ENCODE peak calls at places on chromosomes 4 and X, in five cellular contexts. D, A, U, T and O are unnamed samples.

GRCh38 chr4:7436256-7436655 is 1.5 kb upstream of the PSAPL1 start:
- DNase-seq in A (no peak), U (no peak), D (no peak), T (no peak), O (no peak)

GRCh38 chr4:71867598-71867997 is 83.7 kb upstream of the GC start:
- DNase-seq in U (no peak), T (no peak), A (no peak), D (no peak), O (no peak)

GRCh38 chr4:118154643-118155042 is 120.4 kb downstream of the NDST3 start:
- DNase-seq in T (no peak), A (no peak), U (no peak), D (no peak), O (no peak)

GRCh38 chr4:131499139-131499873 is 1649.8 kb upstream of the PCDH10 start:
- DNase-seq in T (no peak), A (no peak), U (no peak), D (no peak), O (no peak)

GRCh38 chr4:85489273-85489672 is 14.3 kb downstream of the ARHGAP24 start:
- DNase-seq in D (no peak), T (no peak), U (no peak), A (no peak), O (no peak)

GRCh38 chr4:139619644-139620043 is 46.0 kb upstream of the MGST2 start:
- DNase-seq in A (peak; percentile 50), D (no peak), U (no peak), T (no peak), O (no peak)

GRCh38 chrX:41478397-41478911 is 31.3 kb downstream of the NYX start:
- DNase-seq in D (no peak), T (no peak), U (no peak), A (no peak), O (no peak)

GRCh38 chr4:40998680-40999358 is 215.5 kb downstream of the APBB2 start:
- DNase-seq in T (no peak), A (peak; percentile 68), U (no peak), D (no peak), O (no peak)

GRCh38 chr4:7747062-7747385 is 192.6 kb downstream of the AFAP1 start:
- DNase-seq in T (no peak), D (no peak), U (peak; percentile 79), A (peak; percentile 55), O (peak; percentile 76)

GRCh38 chrX:50852524-50852923 is 38.5 kb upstream of the SHROOM4 start:
- DNase-seq in D (no peak), U (no peak), T (no peak), A (no peak), O (no peak)

GRCh38 chr4:123102897-123103489 is 180.6 kb upstream of the NUDT6 start:
- DNase-seq in U (no peak), T (no peak), D (no peak), A (no peak), O (no peak)

GRCh38 chrX:47662144-47662657 is 3.2 kb upstream of the UXT start:
- DNase-seq in T (no peak), U (no peak), A (no peak), D (no peak), O (no peak)

GRCh38 chr4:186755550-186756519 is 32.2 kb upstream of the FAT1 start:
- DNase-seq in T (no peak), U (no peak), D (no peak), A (peak; percentile 53), O (no peak)

GRCh38 chrX:330726-331144 is 12.1 kb upstream of the GTPBP6 start:
- DNase-seq in U (no peak), A (no peak), T (no peak), D (no peak), O (no peak)
- H3K4me3 ChIP-seq in U (no peak overlapping the region), A (no peak overlapping the region), T (no peak overlapping the region), D (no peak overlapping the region), O (no peak overlapping the region)

GRCh38 chrX:134570509-134570846 is 87.8 kb downstream of the PLAC1 start:
- DNase-seq in A (no peak), U (no peak), T (no peak), D (no peak), O (no peak)

GRCh38 chrX:134572816-134573682 is 85.2 kb downstream of the PLAC1 start:
- DNase-seq in A (no peak), T (no peak), D (no peak), U (no peak), O (no peak)

GRCh38 chrX:134570899-134571298 is 87.4 kb downstream of the PLAC1 start:
- DNase-seq in T (no peak), D (no peak), U (no peak), A (no peak), O (no peak)

GRCh38 chrX:134571831-134572230 is 86.4 kb downstream of the PLAC1 start:
- DNase-seq in A (no peak), T (no peak), D (no peak), U (no peak), O (no peak)

DNA sequence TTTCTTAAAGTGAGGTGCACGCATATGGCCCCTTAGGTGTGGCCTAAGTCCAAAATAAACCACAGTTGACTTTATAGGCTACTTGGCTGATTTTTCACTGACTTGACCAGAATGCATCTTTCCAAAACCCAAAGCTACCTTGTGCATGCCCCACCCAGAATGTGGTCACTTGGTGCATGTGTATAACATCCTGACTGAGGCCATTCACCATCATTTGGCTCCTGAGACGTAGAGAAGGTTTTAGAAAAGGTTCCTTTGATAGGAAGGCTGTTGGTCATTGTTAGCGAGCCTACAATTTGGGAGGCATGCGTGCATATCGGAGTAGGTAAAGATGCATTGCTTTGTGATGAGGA is 84.6 kb downstream of the PLAC1 start:
- DNase-seq in U (no peak), T (no peak), A (no peak), D (no peak), O (no peak)
- H3K4me1 ChIP-seq in U (no peaks in the 10 kb centered on the region), T (no peaks in the 10 kb centered on the region), A (no peaks in the 10 kb centered on the region), D (no peaks in the 10 kb centered on the region), O (no peaks in the 10 kb centered on the region)

GRCh38 chr4:80268936-80269335 is 2.5 kb downstream of the FGF5 start:
- DNase-seq in A (no peak), U (no peak), T (no peak), D (no peak), O (no peak)
- H3K4me3 ChIP-seq in A (no peak overlapping the region), U (no peak overlapping the region), T (no peak overlapping the region), D (no peak overlapping the region), O (no peak overlapping the region)

GRCh38 chrX:145886469-145886868 is 68.8 kb downstream of the SLITRK2 start:
- DNase-seq in U (no peak), A (no peak), D (no peak), T (no peak), O (no peak)
- H3K4me1 ChIP-seq in U (no peaks in the 10 kb centered on the region), A (no peaks in the 10 kb centered on the region), D (no peaks in the 10 kb centered on the region), T (no peaks in the 10 kb centered on the region), O (no peaks in the 10 kb centered on the region)

GRCh38 chrX:27807690-27808089 is at the start of gene MAGEB10:
- DNase-seq in D (no peak), A (no peak), T (peak; percentile 35), U (no peak), O (no peak)

GRCh38 chrX:27808226-27808625 is 436 bp downstream of the MAGEB10 start:
- DNase-seq in D (no peak), U (no peak), T (peak; percentile 30), A (no peak), O (no peak)
- H3K4me3 ChIP-seq in D (no peak overlapping the region), U (no peak overlapping the region), T (peak overlapping the region; percentile 7), A (no peak overlapping the region), O (no peak overlapping the region)

GRCh38 chr4:25857403-25857802 is 5.4 kb downstream of the SEL1L3 start:
- DNase-seq in T (no peak), A (no peak), U (no peak), D (no peak), O (no peak)

GRCh38 chr4:25861422-25861926 is 1.3 kb downstream of the SEL1L3 start:
- DNase-seq in U (no peak), T (no peak), D (no peak), A (no peak), O (no peak)

GRCh38 chr4:25857851-25858400 is 4.9 kb downstream of the SEL1L3 start:
- DNase-seq in D (no peak), T (no peak), A (no peak), U (no peak), O (no peak)

GRCh38 chr4:25860586-25861421 is 2.0 kb downstream of the SEL1L3 start:
- DNase-seq in T (no peak), A (peak; percentile 86), D (no peak), U (peak; percentile 70), O (no peak)

DNA sequence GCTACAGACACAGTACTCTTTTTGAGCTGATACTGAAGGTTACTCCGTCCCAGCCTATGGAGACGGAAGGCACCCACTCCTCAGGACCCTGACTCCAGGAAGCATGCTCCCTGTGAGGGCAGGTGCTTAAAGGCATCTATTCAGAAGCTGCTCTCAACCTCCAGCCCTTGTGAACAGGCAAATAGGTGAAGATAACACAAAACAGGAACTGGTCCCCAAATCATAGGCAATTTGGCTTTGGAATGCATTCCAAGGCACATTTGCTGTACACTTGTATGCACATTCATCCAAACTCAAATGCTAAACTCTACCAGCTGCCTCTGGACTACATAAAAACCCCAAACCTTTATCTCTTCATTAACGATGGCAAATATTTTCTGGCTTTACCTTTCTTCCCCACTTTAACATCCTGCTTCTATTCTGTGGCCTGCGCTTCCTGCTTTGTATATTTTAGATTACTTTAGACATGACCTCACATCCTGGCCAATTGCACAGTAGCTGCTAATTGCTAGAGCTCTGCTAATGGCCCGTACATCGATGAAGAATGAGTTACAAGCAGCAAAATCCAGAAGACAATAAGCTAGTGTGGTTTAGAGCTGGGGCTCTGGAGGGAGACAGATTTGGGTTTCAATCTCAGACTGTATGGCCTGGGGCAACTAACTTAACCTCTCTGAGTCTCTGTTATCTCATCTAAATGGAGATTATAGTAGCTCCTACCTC is 3.2 kb downstream of the SEL1L3 start:
- DNase-seq in A (peak; percentile 72), T (no peak), U (no peak), D (no peak), O (no peak)
- H3K4me1 ChIP-seq in A (peaks cover 33% of the 10 kb centered on the region), T (no peaks in the 10 kb centered on the region), U (peaks cover 57% of the 10 kb centered on the region), D (no peaks in the 10 kb centered on the region), O (no peaks in the 10 kb centered on the region)

GRCh38 chr4:94419956-94420355 is 31.8 kb upstream of the PDLIM5 start:
- DNase-seq in U (no peak), T (no peak), A (no peak), D (no peak), O (no peak)
- H3K4me3 ChIP-seq in U (no peak overlapping the region), T (no peak overlapping the region), A (no peak overlapping the region), D (no peak overlapping the region), O (no peak overlapping the region)

GRCh38 chr4:142411993-142412392 is 434.1 kb downstream of the INPP4B start:
- DNase-seq in U (no peak), A (no peak), T (no peak), D (no peak), O (no peak)
- H3K4me1 ChIP-seq in U (no peaks in the 10 kb centered on the region), A (no peaks in the 10 kb centered on the region), T (no peaks in the 10 kb centered on the region), D (no peaks in the 10 kb centered on the region), O (no peaks in the 10 kb centered on the region)

GRCh38 chr4:81030061-81030616 is 369 bp upstream of the BMP3 start:
- DNase-seq in A (no peak), T (no peak), D (no peak), U (no peak), O (no peak)
- H3K4me3 ChIP-seq in A (peak overlapping the region; percentile 35), T (peak overlapping the region; percentile 43), D (no peak overlapping the region), U (peak overlapping the region; percentile 49), O (peak overlapping the region; percentile 31)